ENCODE peak calls at places on chromosomes 6 and 20, in five cellular contexts. P, U, K, R and Q are unnamed samples.

GRCh38 chr20:36920334-36920730 is 31.2 kb downstream of the SAMHD1 start:
- DNase-seq in K (no peak), R (no peak), P (no peak), U (no peak), Q (no peak)

GRCh38 chr6:158498362-158498761 is 61.5 kb upstream of the TMEM181 start:
- DNase-seq in U (no peak), R (no peak), P (no peak), K (no peak), Q (no peak)

GRCh38 chr6:63649847-63650265 is 14.3 kb downstream of the PHF3 start:
- DNase-seq in P (peak; percentile 63), R (no peak), K (peak; percentile 37), U (no peak), Q (no peak)

GRCh38 chr20:17680128-17680835 is 1.8 kb downstream of the RRBP1 start:
- DNase-seq in P (peak; percentile 80), R (peak; percentile 73), K (peak; percentile 71), U (peak; percentile 63), Q (no peak)

GRCh38 chr6:137024172-137024990 is 20.4 kb downstream of the IL20RA start:
- DNase-seq in K (no peak), U (no peak), P (peak; percentile 84), R (no peak), Q (no peak)

GRCh38 chr6:10720229-10720959 is 2.5 kb upstream of the TMEM14C start:
- DNase-seq in R (peak; percentile 26), K (peak; percentile 17), U (peak; percentile 18), P (peak; percentile 43), Q (no peak)

GRCh38 chr20:35269055-35269781 is 8.7 kb downstream of the MMP24OS start:
- DNase-seq in R (no peak), K (peak; percentile 62), U (peak; percentile 61), P (peak; percentile 67), Q (peak; percentile 58)

GRCh38 chr20:38872036-38872435 is 54.2 kb upstream of the FAM83D start:
- DNase-seq in P (peak; percentile 38), K (no peak), U (no peak), R (no peak), Q (no peak)

GRCh38 chr6:166977626-166978550 is 21.3 kb upstream of the CEP43 start:
- DNase-seq in R (no peak), P (no peak), U (no peak), K (no peak), Q (no peak)

GRCh38 chr20:58447733-58448391 is 58.8 kb downstream of the VAPB start:
- DNase-seq in R (peak; percentile 23), U (no peak), K (peak; percentile 58), P (peak; percentile 86), Q (no peak)

GRCh38 chr6:2166717-2167116 is 78.7 kb downstream of the GMDS start:
- DNase-seq in R (peak; percentile 88), P (peak; percentile 20), K (peak; percentile 43), U (no peak), Q (no peak)

GRCh38 chr20:52924411-52925271 is 47.5 kb upstream of the TSHZ2 start:
- DNase-seq in K (no peak), P (no peak), U (no peak), R (no peak), Q (no peak)

GRCh38 chr6:83055366-83055964 is 10.2 kb downstream of the UBE3D start:
- DNase-seq in U (peak; percentile 28), K (peak; percentile 47), R (peak; percentile 18), P (peak; percentile 60), Q (no peak)

GRCh38 chr6:37451411-37452273 is 18.6 kb downstream of the CMTR1 start:
- DNase-seq in U (no peak), P (no peak), R (no peak), K (no peak), Q (no peak)

GRCh38 chr20:51400051-51400926 is 142.2 kb downstream of the NFATC2 start:
- DNase-seq in P (no peak), K (no peak), R (no peak), U (no peak), Q (no peak)

GRCh38 chr20:38353298-38353697 is 7.0 kb downstream of the LBP start:
- DNase-seq in P (no peak), R (no peak), K (peak; percentile 18), U (no peak), Q (no peak)

GRCh38 chr6:126228001-126228791 is 111.7 kb upstream of the CENPW start:
- DNase-seq in R (no peak), K (no peak), U (peak; percentile 26), P (no peak), Q (no peak)

GRCh38 chr20:57473246-57474042 is 51.5 kb downstream of the CTCFL start:
- DNase-seq in R (no peak), P (no peak), U (no peak), K (no peak), Q (no peak)

GRCh38 chr20:54646156-54646517 is 170.7 kb downstream of the DOK5 start:
- DNase-seq in U (no peak), R (no peak), P (no peak), K (no peak), Q (no peak)

GRCh38 chr6:22350109-22350508 is 53.3 kb upstream of the PRL start:
- DNase-seq in K (peak; percentile 32), P (no peak), U (no peak), R (no peak), Q (no peak)

GRCh38 chr6:7124631-7125030 is 16.9 kb downstream of the RREB1 start:
- DNase-seq in U (no peak), R (no peak), K (peak; percentile 57), P (no peak), Q (no peak)

GRCh38 chr20:45765307-45765910 is 26.3 kb downstream of the WFDC3 start:
- DNase-seq in P (no peak), K (no peak), R (no peak), U (no peak), Q (no peak)

GRCh38 chr6:155442562-155442961 is 13.1 kb downstream of the NOX3 start:
- DNase-seq in K (no peak), U (no peak), R (no peak), P (no peak), Q (no peak)

GRCh38 chr6:46898011-46898410 is 23.7 kb downstream of the ADGRF5 start:
- DNase-seq in K (no peak), R (no peak), P (no peak), U (no peak), Q (no peak)
- H3K36me3 ChIP-seq in K (no peaks in the 10 kb centered on the region), R (no peaks in the 10 kb centered on the region), P (no peaks in the 10 kb centered on the region), U (no peaks in the 10 kb centered on the region), Q (no peaks in the 10 kb centered on the region)

GRCh38 chr6:91538622-91539021 is 951.8 kb upstream of the MAP3K7 start:
- DNase-seq in P (no peak), K (no peak), U (no peak), R (no peak), Q (no peak)
- H3K4me3 ChIP-seq in P (no peak overlapping the region), K (no peak overlapping the region), U (no peak overlapping the region), R (no peak overlapping the region), Q (no peak overlapping the region)

DNA sequence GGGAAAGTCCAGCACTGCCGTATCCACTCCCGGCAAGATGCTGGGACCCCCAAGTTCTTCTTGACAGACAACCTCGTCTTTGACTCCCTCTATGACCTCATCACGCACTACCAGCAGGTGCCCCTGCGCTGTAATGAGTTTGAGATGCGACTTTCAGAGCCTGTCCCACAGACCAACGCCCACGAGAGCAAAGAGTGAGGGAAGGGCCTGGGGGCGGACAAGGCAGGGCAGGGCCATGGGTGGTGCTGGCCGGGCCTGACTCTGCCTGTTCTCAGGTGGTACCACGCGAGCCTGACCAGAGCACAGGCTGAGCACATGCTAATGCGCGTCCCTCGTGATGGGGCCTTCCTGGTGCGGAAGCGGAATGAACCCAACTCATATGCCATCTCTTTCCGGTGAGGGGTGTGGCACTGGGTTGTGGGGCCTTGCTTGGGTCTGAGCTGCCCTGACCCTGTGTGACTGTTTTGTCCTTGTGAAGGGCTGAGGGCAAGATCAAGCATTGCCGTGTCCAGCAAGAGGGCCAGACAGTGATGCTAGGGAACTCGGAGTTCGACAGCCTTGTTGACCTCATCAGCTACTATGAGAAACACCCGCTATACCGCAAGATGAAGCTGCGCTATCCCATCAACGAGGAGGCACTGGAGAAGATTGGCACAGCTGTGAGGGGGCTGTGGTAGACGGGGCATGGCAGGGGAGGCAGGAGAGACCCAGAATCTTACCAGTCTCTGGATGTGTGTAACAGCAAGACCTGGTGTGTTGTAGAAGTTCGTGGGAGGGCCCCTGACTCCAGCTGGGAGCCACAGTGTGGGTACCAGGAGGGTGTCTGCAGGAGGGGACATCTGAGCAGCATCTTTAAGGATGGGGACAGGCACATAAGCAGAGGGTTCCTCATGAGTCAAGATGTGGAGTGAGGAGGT is 29.1 kb downstream of the PLCG1 start:
- DNase-seq in P (no peak), U (no peak), K (no peak), R (no peak), Q (no peak)
- H3K36me3 ChIP-seq in P (peaks cover 47% of the 10 kb centered on the region), U (no peaks in the 10 kb centered on the region), K (peaks cover 94% of the 10 kb centered on the region), R (peaks cover 12% of the 10 kb centered on the region), Q (peaks cover 51% of the 10 kb centered on the region)

DNA sequence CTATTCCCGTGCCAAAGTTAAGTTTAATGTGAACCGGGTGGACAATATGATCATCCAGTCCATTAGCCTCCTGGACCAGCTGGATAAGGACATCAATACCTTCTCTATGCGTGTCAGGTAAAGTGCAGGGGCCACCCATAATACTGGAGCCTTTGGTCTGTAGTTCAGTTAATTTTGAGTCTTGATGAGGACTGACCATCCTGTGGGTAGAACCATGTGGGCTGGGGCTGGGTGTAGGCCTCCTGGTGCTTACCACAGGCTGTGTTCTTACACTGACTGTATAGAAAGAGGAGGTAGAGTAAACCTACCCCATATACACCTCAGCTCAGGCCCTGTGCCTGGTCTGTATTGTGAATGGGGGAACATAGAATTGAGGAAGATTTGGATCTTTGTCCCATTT is 2.4 kb downstream of the NOP56 start:
- DNase-seq in K (no peak), P (no peak), R (no peak), U (no peak), Q (no peak)
- H3K4me3 ChIP-seq in K (no peak overlapping the region), P (peak overlapping the region; percentile 97), R (no peak overlapping the region), U (no peak overlapping the region), Q (no peak overlapping the region)

DNA sequence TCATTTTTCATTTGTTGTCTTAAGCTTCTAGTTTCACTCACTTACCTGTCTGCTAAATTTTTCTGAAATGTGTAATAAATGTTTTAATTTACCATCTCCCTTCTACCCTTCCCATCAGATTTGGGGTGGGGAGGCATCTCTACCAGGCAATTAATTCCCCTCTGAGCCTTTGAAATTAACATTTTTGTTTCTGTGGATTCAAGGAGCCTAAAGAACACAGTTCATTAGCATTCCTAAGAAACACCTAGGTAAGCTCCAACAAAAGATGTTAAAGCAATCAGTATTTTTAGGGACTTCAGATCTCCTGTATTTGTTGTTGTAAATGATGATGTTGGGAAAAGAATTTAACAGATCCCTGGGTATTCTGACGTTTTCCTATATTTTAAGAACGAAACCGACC is 6.6 kb downstream of the TOP1 start:
- DNase-seq in K (no peak), U (no peak), R (no peak), P (no peak), Q (no peak)
- H3K36me3 ChIP-seq in K (peaks cover 3% of the 10 kb centered on the region), U (no peaks in the 10 kb centered on the region), R (no peaks in the 10 kb centered on the region), P (peaks cover 20% of the 10 kb centered on the region), Q (no peaks in the 10 kb centered on the region)

GRCh38 chr6:5671604-5672559 is 334.8 kb downstream of the NRN1 start:
- DNase-seq in U (no peak), K (no peak), P (no peak), R (no peak), Q (no peak)
- H3K4me3 ChIP-seq in U (no peak overlapping the region), K (no peak overlapping the region), P (no peak overlapping the region), R (no peak overlapping the region), Q (no peak overlapping the region)

GRCh38 chr20:1130849-1131248 is 12.4 kb downstream of the PSMF1 start:
- DNase-seq in U (no peak), K (no peak), R (no peak), P (no peak), Q (no peak)
- H3K36me3 ChIP-seq in U (no peaks in the 10 kb centered on the region), K (peaks cover 45% of the 10 kb centered on the region), R (peaks cover 56% of the 10 kb centered on the region), P (peaks cover 85% of the 10 kb centered on the region), Q (peaks cover 2% of the 10 kb centered on the region)